ENCODE peak calls at places on chromosomes 5 and 9, in nine cellular contexts. D is GM12865; C is activated CD4-positive, CD25-positive, alpha-beta regulatory T cell; U is AG10803; Z is AML-193; O is iris pigment epithelial cell; M is dermis microvascular lymphatic vessel endothelial cell; B is PC-3; L is activated CD4-positive, alpha-beta T cell treated with anti-CD3 and anti-CD28 coated beads, Interleukin-2, amount 50 U/mL, for 1 hour. F is an unnamed sample.

GRCh38 chr5:72296251-72296650 is 23.8 kb downstream of the MRPS27 start:
- DNase-seq in D (no peak), C (no peak), U (no peak), Z (no peak), O (no peak), M (no peak), B (no peak), L (no peak), F (no peak)

GRCh38 chr5:39224196-39224754 is 4.9 kb upstream of the FYB1 start:
- DNase-seq in D (no peak), C (no peak), U (peak), Z (peak), O (peak), M (no peak), B (peak), L (no peak), F (no peak)

GRCh38 chr9:98256632-98257218 is 1.3 kb upstream of the TBC1D2 start:
- DNase-seq in D (no peak), C (no peak), U (no peak), Z (peak), O (no peak), M (no peak), B (no peak), L (peak), F (no peak)

GRCh38 chr5:102511666-102512065 is 12.9 kb upstream of the SLCO6A1 start:
- DNase-seq in D (no peak), C (no peak), U (peak), Z (no peak), O (peak), M (no peak), B (peak), L (no peak), F (no peak)

GRCh38 chr5:389197-389821 is 53.7 kb upstream of the EXOC3 start:
- DNase-seq in D (no peak), C (no peak), U (no peak), Z (no peak), O (no peak), M (no peak), B (no peak), L (no peak), F (no peak)

GRCh38 chr5:67209141-67209771 is 12.7 kb upstream of the CD180 start:
- DNase-seq in D (peak), C (peak), U (peak), Z (peak), O (peak), M (peak), B (peak), L (peak), F (peak)

GRCh38 chr5:1005904-1006655 is 2.5 kb upstream of the NKD2 start:
- DNase-seq in D (no peak), C (no peak), U (no peak), Z (no peak), O (no peak), M (no peak), B (no peak), L (no peak), F (no peak)

GRCh38 chr9:3401556-3401955 is 124.2 kb downstream of the RFX3 start:
- DNase-seq in D (no peak), C (no peak), U (peak), Z (no peak), O (no peak), M (no peak), B (no peak), L (no peak), F (no peak)

GRCh38 chr5:98454904-98455303 is 318.6 kb upstream of the RGMB start:
- DNase-seq in D (no peak), C (no peak), U (peak), Z (no peak), O (peak), M (no peak), B (peak), L (no peak), F (peak)

GRCh38 chr9:80701061-80701460 is 988.3 kb downstream of the TLE1 start:
- DNase-seq in D (no peak), C (no peak), U (no peak), Z (no peak), O (peak), M (no peak), B (no peak), L (no peak), F (peak)

GRCh38 chr9:38311382-38312270 is 80.9 kb upstream of the ALDH1B1 start:
- DNase-seq in D (no peak), C (no peak), U (no peak), Z (no peak), O (no peak), M (no peak), B (no peak), L (no peak), F (no peak)

GRCh38 chr9:131773911-131774379 is 34.1 kb upstream of the RAPGEF1 start:
- DNase-seq in D (peak), C (no peak), U (peak), Z (peak), O (peak), M (peak), B (peak), L (peak), F (peak)